ENCODE peak calls at places on chromosomes 1 and 21, in six cellular contexts. W is upper lobe of left lung, X is tibial nerve, M is AG04450, D is psoas muscle, Y is A673. L is an unnamed sample.
A peak's percentile ranks its signal among the peaks of the same experiment; 100 is the strongest.

GRCh38 chr1:88890790-88891317 is 513 bp downstream of the GTF2B start:
- DNase-seq in Y (peak; percentile 35), W (no peak), D (no peak), X (peak; percentile 14), M (no peak), L (no peak)

GRCh38 chr1:173420330-173420806 is 56.8 kb upstream of the PRDX6 start:
- DNase-seq in M (peak; percentile 60), D (peak; percentile 56), Y (peak; percentile 85), W (no peak), X (peak; percentile 46), L (no peak)

GRCh38 chr21:40166291-40166843 is 299.1 kb downstream of the PCP4 start:
- DNase-seq in X (no peak), D (no peak), Y (no peak), M (no peak), W (no peak), L (no peak)

GRCh38 chr1:67723620-67724019 is 38.6 kb downstream of the GADD45A start:
- DNase-seq in M (no peak), W (no peak), X (no peak), Y (no peak), D (no peak), L (no peak)

GRCh38 chr1:84611796-84612195 is 37.6 kb upstream of the CTBS start:
- DNase-seq in M (no peak), X (no peak), D (no peak), W (no peak), Y (no peak), L (no peak)

GRCh38 chr21:38487906-38488639 is 10.2 kb downstream of the ERG start:
- DNase-seq in D (no peak), W (no peak), M (no peak), X (no peak), Y (no peak), L (no peak)

GRCh38 chr1:181135815-181136737 is 47.6 kb downstream of the IER5 start:
- DNase-seq in Y (peak; percentile 53), D (no peak), W (no peak), X (no peak), M (peak; percentile 88), L (no peak)

GRCh38 chr21:44657635-44658183 is at the start of gene KRTAP12-3:
- DNase-seq in W (peak; percentile 69), Y (no peak), X (no peak), M (no peak), D (no peak), L (no peak)

GRCh38 chr21:33078907-33079582 is 9.1 kb downstream of the OLIG1 start:
- DNase-seq in W (no peak), X (no peak), M (peak; percentile 13), Y (no peak), D (no peak), L (no peak)

GRCh38 chr1:32178380-32179192 is 889 bp upstream of the TXLNA start:
- DNase-seq in D (no peak), Y (no peak), M (no peak), X (no peak), W (no peak), L (no peak)

GRCh38 chr1:245840971-245841370 is 666.1 kb downstream of the SMYD3 start:
- DNase-seq in M (no peak), W (no peak), Y (no peak), X (no peak), D (no peak), L (no peak)

GRCh38 chr1:207807395-207808321 is 55.8 kb downstream of the CD46 start:
- DNase-seq in X (no peak), W (peak; percentile 71), Y (no peak), M (no peak), D (peak; percentile 85), L (no peak)

GRCh38 chr1:69258842-69259241 is 308.9 kb upstream of the LRRC7 start:
- DNase-seq in X (no peak), D (no peak), M (no peak), Y (no peak), W (no peak), L (no peak)

GRCh38 chr21:45281411-45282282 is 6.0 kb downstream of the POFUT2 start:
- DNase-seq in D (peak; percentile 59), Y (no peak), M (no peak), W (peak; percentile 70), X (no peak), L (no peak)

GRCh38 chr1:153849487-153850185 is 73.1 kb downstream of the GATAD2B start:
- DNase-seq in Y (no peak), X (no peak), W (no peak), D (no peak), M (no peak), L (no peak)

GRCh38 chr1:3692593-3692992 is 40.3 kb downstream of the TP73 start:
- DNase-seq in D (no peak), W (no peak), Y (no peak), X (no peak), M (no peak), L (no peak)

GRCh38 chr1:11880911-11881748 is 22.4 kb upstream of the NPPB start:
- DNase-seq in M (no peak), Y (no peak), D (peak; percentile 96), W (no peak), X (no peak), L (no peak)

GRCh38 chr1:173202430-173203145 is 4.5 kb downstream of the TNFSF4 start:
- DNase-seq in X (peak; percentile 71), W (no peak), D (no peak), Y (peak; percentile 69), M (peak; percentile 74), L (no peak)

GRCh38 chr1:112715264-112716053 is at the start of gene PPM1J:
- DNase-seq in D (peak; percentile 99), M (peak; percentile 70), Y (peak; percentile 91), X (peak; percentile 97), W (peak; percentile 100), L (peak; percentile 98)

GRCh38 chr1:22508329-22508728 is 55.0 kb upstream of the EPHA8 start:
- DNase-seq in D (no peak), W (no peak), M (peak; percentile 16), X (no peak), Y (no peak), L (no peak)

GRCh38 chr21:36773111-36773510 is 74.2 kb downstream of the SIM2 start:
- DNase-seq in Y (no peak), X (no peak), M (peak; percentile 68), W (peak; percentile 83), D (peak; percentile 95), L (peak; percentile 46)

GRCh38 chr1:22287946-22288520 is 145.1 kb upstream of the WNT4 start:
- DNase-seq in M (no peak), Y (no peak), W (peak; percentile 50), X (no peak), D (no peak), L (no peak)

GRCh38 chr1:160070243-160071163 is 543 bp upstream of the KCNJ10 start:
- DNase-seq in X (peak; percentile 64), W (peak; percentile 93), M (no peak), D (peak; percentile 84), Y (peak; percentile 86), L (peak; percentile 59)

GRCh38 chr1:239816090-239816812 is 275.4 kb upstream of the FMN2 start:
- DNase-seq in D (no peak), Y (peak; percentile 9), W (no peak), X (no peak), M (peak; percentile 4), L (peak; percentile 19)

GRCh38 chr1:2926447-2927055 is 94.7 kb upstream of the ACTRT2 start:
- DNase-seq in W (peak; percentile 54), D (no peak), X (no peak), M (no peak), Y (no peak), L (no peak)

GRCh38 chr1:50352428-50352827 is 70.8 kb downstream of the DMRTA2 start:
- DNase-seq in W (no peak), M (no peak), X (no peak), D (no peak), Y (no peak), L (no peak)

GRCh38 chr1:109615879-109616278 is 3.5 kb downstream of the GNAT2 start:
- DNase-seq in W (no peak), X (no peak), D (no peak), Y (no peak), M (no peak), L (no peak)

GRCh38 chr1:35499652-35500176 is 57.5 kb downstream of the KIAA0319L start:
- DNase-seq in X (no peak), W (no peak), D (no peak), M (no peak), Y (no peak), L (no peak)

GRCh38 chr1:161021959-161022332 is 994 bp upstream of the F11R start:
- DNase-seq in Y (no peak), X (no peak), W (no peak), D (no peak), M (no peak), L (no peak)

GRCh38 chr1:1616838-1617237 is 1.5 kb downstream of the MIB2 start:
- DNase-seq in W (peak; percentile 84), M (no peak), X (no peak), Y (no peak), D (peak; percentile 57), L (no peak)
- H3K4me3 ChIP-seq in W (peak overlapping the region; percentile 100), M (peak overlapping the region; percentile 93), X (peak overlapping the region; percentile 91), Y (peak overlapping the region; percentile 90), D (peak overlapping the region; percentile 97), L (peak overlapping the region; percentile 96)

DNA sequence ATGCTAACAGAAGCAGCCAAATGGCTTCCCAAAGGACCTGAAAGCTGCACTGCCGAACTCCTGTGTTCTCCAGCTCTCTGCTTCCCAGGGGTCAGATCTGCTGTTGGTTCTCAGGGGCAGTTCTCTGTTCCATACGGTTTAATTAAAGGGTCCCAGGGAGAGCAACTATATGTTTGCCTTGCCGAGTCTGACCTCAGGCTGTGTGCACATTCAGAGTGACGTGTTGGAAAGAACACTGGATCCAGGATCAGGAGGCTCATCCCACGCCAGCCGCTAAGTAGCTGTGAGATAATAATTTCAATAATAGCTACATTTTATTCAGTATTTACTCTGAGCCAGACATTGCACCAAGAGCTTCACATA is 23.4 kb downstream of the NENF start:
- DNase-seq in D (no peak), W (no peak), M (no peak), Y (no peak), X (no peak), L (no peak)
- TF ChIP-seq CTCF in D (no peak), W (no peak), M (no peak), Y (no peak), X (no peak), L (no peak)

GRCh38 chr1:54959241-54959640 is 21.2 kb upstream of the TMEM61 start:
- DNase-seq in M (no peak), Y (no peak), D (no peak), X (no peak), W (no peak), L (no peak)
- H3K9me3 ChIP-seq in M (peaks cover 8% of the 10 kb centered on the region), Y (peaks cover 6% of the 10 kb centered on the region), D (no peaks in the 10 kb centered on the region), X (no peaks in the 10 kb centered on the region), W (no peaks in the 10 kb centered on the region), L (peaks cover 6% of the 10 kb centered on the region)

GRCh38 chr1:41486053-41486891 is 1.8 kb upstream of the EDN2 start:
- DNase-seq in W (no peak), D (peak; percentile 29), M (no peak), X (no peak), Y (no peak), L (no peak)

GRCh38 chr1:41487729-41488598 is 3.5 kb upstream of the EDN2 start:
- DNase-seq in M (no peak), W (no peak), Y (no peak), X (no peak), D (peak; percentile 48), L (no peak)

GRCh38 chr1:41488599-41488905 is 4.1 kb upstream of the EDN2 start:
- DNase-seq in D (no peak), Y (no peak), M (no peak), W (no peak), X (no peak), L (no peak)

GRCh38 chr1:41485605-41486004 is 1.1 kb upstream of the EDN2 start:
- DNase-seq in M (no peak), D (peak; percentile 34), X (no peak), Y (no peak), W (no peak), L (no peak)

GRCh38 chr1:41486892-41487728 is 2.6 kb upstream of the EDN2 start:
- DNase-seq in M (no peak), Y (no peak), X (no peak), D (peak; percentile 52), W (no peak), L (no peak)
- H3K4me3 ChIP-seq in M (peak overlapping the region; percentile 42), Y (no peak overlapping the region), X (no peak overlapping the region), D (no peak overlapping the region), W (no peak overlapping the region), L (no peak overlapping the region)